ENCODE peak calls at places on chromosomes 6 and 20, in four cellular contexts. H is mesothelial cell of epicardium, K is thoracic aorta, U is left ventricle myocardium inferior. O is an unnamed sample.

GRCh38 chr6:161745594-161745993 is 471.7 kb upstream of the AGPAT4 start:
- DNase-seq in H (no peak), K (no peak), U (no peak), O (no peak)

GRCh38 chr20:64044484-64045247 is 4.8 kb downstream of the SOX18 start:
- DNase-seq in H (no peak), K (no peak), U (no peak), O (no peak)

GRCh38 chr6:103344554-103345163 is 1515.1 kb downstream of the HACE1 start:
- DNase-seq in H (no peak), K (no peak), U (no peak), O (no peak)

GRCh38 chr6:7196019-7196402 is 88.2 kb downstream of the RREB1 start:
- DNase-seq in H (no peak), K (no peak), U (no peak), O (no peak)

GRCh38 chr6:57040011-57040410 is 6.5 kb upstream of the KIAA1586 start:
- DNase-seq in H (no peak), K (no peak), U (no peak), O (no peak)

GRCh38 chr6:30345852-30346251 is 896 bp downstream of the RPP21 start:
- DNase-seq in H (no peak), K (no peak), U (no peak), O (no peak)

GRCh38 chr20:43911066-43911465 is 3.6 kb upstream of the TOX2 start:
- DNase-seq in H (peak), K (no peak), U (no peak), O (no peak)

GRCh38 chr6:21431526-21431925 is 162.0 kb upstream of the SOX4 start:
- DNase-seq in H (no peak), K (no peak), U (no peak), O (no peak)

GRCh38 chr20:37179671-37180524 is 550 bp upstream of the MROH8 start:
- DNase-seq in H (no peak), K (no peak), U (no peak), O (no peak)

GRCh38 chr20:53917145-53918009 is 153.0 kb downstream of the BCAS1 start:
- DNase-seq in H (no peak), K (no peak), U (peak), O (no peak)

GRCh38 chr6:14673201-14673600 is 555.6 kb downstream of the CD83 start:
- DNase-seq in H (no peak), K (no peak), U (no peak), O (no peak)

GRCh38 chr6:122008105-122009100 is 391.0 kb upstream of the HSF2 start:
- DNase-seq in H (no peak), K (no peak), U (peak), O (no peak)

GRCh38 chr20:46128310-46129151 is 10.4 kb downstream of the CD40 start:
- DNase-seq in H (peak), K (no peak), U (no peak), O (no peak)

GRCh38 chr20:57258055-57258454 is 8.4 kb downstream of the BMP7 start:
- DNase-seq in H (no peak), K (no peak), U (no peak), O (no peak)

GRCh38 chr6:155985660-155986138 is 530.1 kb upstream of the NOX3 start:
- DNase-seq in H (no peak), K (no peak), U (peak), O (no peak)

GRCh38 chr6:11575408-11576033 is 38.0 kb downstream of the TMEM170B start:
- DNase-seq in H (no peak), K (no peak), U (no peak), O (no peak)

GRCh38 chr20:44648579-44648978 is 2.9 kb downstream of the ADA start:
- DNase-seq in H (no peak), K (no peak), U (no peak), O (no peak)

GRCh38 chr6:105799051-105799450 is 287.1 kb upstream of the PRDM1 start:
- DNase-seq in H (no peak), K (no peak), U (no peak), O (no peak)

GRCh38 chr6:53128842-53129241 is 19.8 kb downstream of the GCM1 start:
- DNase-seq in H (no peak), K (no peak), U (no peak), O (no peak)

GRCh38 chr20:43388267-43389081 is 69.2 kb upstream of the SRSF6 start:
- DNase-seq in H (no peak), K (no peak), U (peak), O (peak)

GRCh38 chr6:157993076-157993475 is 11.4 kb downstream of the SYNJ2 start:
- DNase-seq in H (no peak), K (no peak), U (no peak), O (no peak)

GRCh38 chr6:158536084-158536890 is 23.6 kb upstream of the TMEM181 start:
- DNase-seq in H (peak), K (no peak), U (peak), O (peak)

GRCh38 chr6:32082951-32083350 is 26.2 kb downstream of the TNXB start:
- DNase-seq in H (no peak), K (no peak), U (peak), O (peak)

GRCh38 chr6:81834141-81834621 is 81.7 kb upstream of the TENT5A start:
- DNase-seq in H (no peak), K (no peak), U (peak), O (no peak)

GRCh38 chr6:125918681-125919566 is 37.6 kb upstream of the HINT3 start:
- DNase-seq in H (no peak), K (no peak), U (no peak), O (no peak)

GRCh38 chr20:45340236-45340847 is 7.9 kb downstream of the SDC4 start:
- DNase-seq in H (no peak), K (no peak), U (peak), O (peak)

GRCh38 chr20:50313223-50313820 is 122.7 kb downstream of the CEBPB start:
- DNase-seq in H (no peak), K (no peak), U (no peak), O (no peak)

GRCh38 chr20:605237-605636 is 4.9 kb downstream of the TCF15 start:
- DNase-seq in H (no peak), K (no peak), U (no peak), O (no peak)

GRCh38 chr20:35503841-35504460 is 25.5 kb downstream of the C20orf173 start:
- DNase-seq in H (no peak), K (no peak), U (peak), O (no peak)

GRCh38 chr20:6122111-6122872 is 538 bp downstream of the FERMT1 start:
- DNase-seq in H (peak), K (no peak), U (no peak), O (no peak)

GRCh38 chr6:15244605-15245360 is 1.1 kb upstream of the JARID2 start:
- DNase-seq in H (peak), K (peak), U (peak), O (peak)

GRCh38 chr6:9699890-9700289 is 715.0 kb downstream of the TFAP2A start:
- DNase-seq in H (no peak), K (no peak), U (no peak), O (no peak)

GRCh38 chr20:53692465-53693067 is 98.9 kb upstream of the ZNF217 start:
- DNase-seq in H (no peak), K (peak), U (no peak), O (no peak)

GRCh38 chr6:124040655-124041054 is 237.0 kb downstream of the NKAIN2 start:
- DNase-seq in H (no peak), K (no peak), U (no peak), O (no peak)

GRCh38 chr20:39605361-39605760 is 643.2 kb downstream of the DHX35 start:
- DNase-seq in H (no peak), K (no peak), U (no peak), O (no peak)

GRCh38 chr20:34877002-34877264 is 521 bp downstream of the ACSS2 start:
- DNase-seq in H (no peak), K (no peak), U (no peak), O (no peak)

GRCh38 chr6:142697912-142698311 is 247.1 kb downstream of the HIVEP2 start:
- DNase-seq in H (no peak), K (no peak), U (no peak), O (no peak)

GRCh38 chr6:142700676-142701185 is 244.2 kb downstream of the HIVEP2 start:
- DNase-seq in H (no peak), K (no peak), U (no peak), O (no peak)

GRCh38 chr6:142700032-142700431 is 244.9 kb downstream of the HIVEP2 start:
- DNase-seq in H (no peak), K (no peak), U (no peak), O (no peak)

GRCh38 chr6:142699391-142699790 is 245.6 kb downstream of the HIVEP2 start:
- DNase-seq in H (no peak), K (no peak), U (no peak), O (no peak)

GRCh38 chr6:142698751-142699150 is 246.2 kb downstream of the HIVEP2 start:
- DNase-seq in H (no peak), K (no peak), U (no peak), O (no peak)
- TF ChIP-seq CTCF in H (no peak), K (no peak), U (no peak), O (no peak)

GRCh38 chr6:1197309-1197708 is 114.6 kb upstream of the FOXQ1 start:
- DNase-seq in H (no peak), K (no peak), U (no peak), O (no peak)
- TF ChIP-seq CTCF in H (no peak), K (no peak), U (no peak), O (no peak)

GRCh38 chr6:102118034-102118433 is 724.5 kb downstream of the GRIK2 start:
- DNase-seq in H (no peak), K (no peak), U (no peak), O (no peak)

GRCh38 chr6:102115911-102116310 is 722.4 kb downstream of the GRIK2 start:
- DNase-seq in H (no peak), K (no peak), U (no peak), O (no peak)

DNA sequence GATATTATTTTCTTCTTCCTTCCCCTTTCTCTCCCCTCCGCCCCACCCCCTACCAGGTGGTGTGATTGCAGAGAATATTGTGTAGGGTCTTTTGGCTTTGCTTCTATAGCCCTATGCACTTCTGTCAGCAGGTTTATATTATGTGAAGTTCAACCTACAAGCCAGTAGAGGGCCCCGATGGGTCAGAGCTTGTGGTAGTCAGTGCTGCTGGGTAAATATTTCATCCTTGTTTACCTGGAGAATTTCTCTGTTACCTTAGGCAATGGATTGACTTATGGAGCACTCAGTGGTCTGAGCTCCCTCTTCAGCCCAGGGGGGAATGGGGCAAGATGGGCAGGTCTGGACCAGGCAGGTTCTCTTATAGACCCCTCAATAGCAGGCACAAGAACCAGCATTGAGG is 720.9 kb downstream of the GRIK2 start:
- DNase-seq in H (no peak), K (no peak), U (no peak), O (no peak)
- TF ChIP-seq CTCF in H (peak), K (no peak), U (no peak), O (no peak)

GRCh38 chr6:26519359-26519758 is 18.8 kb upstream of the HMGN4 start:
- DNase-seq in H (no peak), K (no peak), U (no peak), O (no peak)

GRCh38 chr6:26520088-26520839 is 17.9 kb upstream of the HMGN4 start:
- DNase-seq in H (peak), K (no peak), U (no peak), O (no peak)

GRCh38 chr6:26520840-26521484 is 17.2 kb upstream of the HMGN4 start:
- DNase-seq in H (peak), K (peak), U (peak), O (peak)

GRCh38 chr6:26524722-26525360 is 13.3 kb upstream of the HMGN4 start:
- DNase-seq in H (no peak), K (no peak), U (no peak), O (no peak)

GRCh38 chr6:26521485-26522391 is 16.4 kb upstream of the HMGN4 start:
- DNase-seq in H (peak), K (peak), U (peak), O (peak)
- TF ChIP-seq CTCF in H (no peak), K (peak), U (peak), O (no peak)

GRCh38 chr6:17585766-17586502 is 14.2 kb upstream of the FAM8A1 start:
- DNase-seq in H (no peak), K (no peak), U (no peak), O (no peak)

GRCh38 chr6:17593246-17593645 is 6.9 kb upstream of the FAM8A1 start:
- DNase-seq in H (no peak), K (no peak), U (no peak), O (no peak)

GRCh38 chr6:17588011-17588410 is 12.1 kb upstream of the FAM8A1 start:
- DNase-seq in H (no peak), K (no peak), U (no peak), O (no peak)

GRCh38 chr6:17591292-17591691 is 8.8 kb upstream of the FAM8A1 start:
- DNase-seq in H (no peak), K (no peak), U (no peak), O (no peak)

DNA sequence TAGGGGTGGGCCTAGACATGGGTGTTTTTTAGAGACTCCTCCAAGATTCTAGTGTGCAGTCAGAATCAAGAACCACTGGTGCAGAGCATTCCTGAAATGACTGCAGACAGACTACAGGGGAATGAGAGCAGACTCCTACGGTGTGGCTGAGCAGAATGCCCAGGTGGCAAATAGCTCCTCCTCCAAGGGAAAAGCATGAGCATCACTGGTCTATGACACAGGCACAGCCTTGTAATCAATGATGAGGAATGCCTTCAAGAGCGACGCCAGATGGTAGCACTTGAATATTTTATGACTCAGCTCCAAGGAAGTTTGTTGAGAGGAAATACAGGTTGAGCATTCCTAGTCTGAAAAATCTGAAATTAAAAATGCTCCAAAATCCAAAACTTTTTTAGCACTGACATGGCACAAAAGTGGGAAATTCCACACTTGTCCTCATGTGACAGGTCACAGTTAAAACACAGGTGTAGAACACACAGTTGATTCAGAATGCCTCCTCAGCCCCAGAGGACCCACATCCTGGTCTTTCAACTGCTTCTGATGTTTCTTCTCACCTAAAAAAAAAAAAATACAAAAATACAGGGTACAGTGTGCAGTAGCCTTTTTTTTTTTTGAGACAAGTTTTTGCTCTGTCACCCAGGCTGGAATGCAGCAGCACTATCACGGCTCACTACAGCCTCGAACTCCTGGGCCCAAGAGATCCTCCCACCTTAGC is 10.5 kb upstream of the FAM8A1 start:
- DNase-seq in H (no peak), K (no peak), U (no peak), O (no peak)
- TF ChIP-seq CTCF in H (no peak), K (no peak), U (no peak), O (no peak)

GRCh38 chr6:43495409-43495941 is 14.7 kb downstream of the LRRC73 start:
- DNase-seq in H (no peak), K (no peak), U (no peak), O (no peak)
- TF ChIP-seq CTCF in H (no peak), K (no peak), U (peak), O (no peak)

GRCh38 chr6:167142433-167142761 is 15.4 kb downstream of the GPR31 start:
- DNase-seq in H (no peak), K (no peak), U (no peak), O (no peak)

GRCh38 chr6:167137881-167138280 is 15.0 kb downstream of the CCR6 start:
- DNase-seq in H (no peak), K (no peak), U (no peak), O (no peak)

GRCh38 chr6:167140589-167141474 is 16.9 kb downstream of the GPR31 start:
- DNase-seq in H (no peak), K (no peak), U (no peak), O (no peak)

GRCh38 chr6:167141667-167142432 is 15.9 kb downstream of the GPR31 start:
- DNase-seq in H (peak), K (no peak), U (peak), O (no peak)

DNA sequence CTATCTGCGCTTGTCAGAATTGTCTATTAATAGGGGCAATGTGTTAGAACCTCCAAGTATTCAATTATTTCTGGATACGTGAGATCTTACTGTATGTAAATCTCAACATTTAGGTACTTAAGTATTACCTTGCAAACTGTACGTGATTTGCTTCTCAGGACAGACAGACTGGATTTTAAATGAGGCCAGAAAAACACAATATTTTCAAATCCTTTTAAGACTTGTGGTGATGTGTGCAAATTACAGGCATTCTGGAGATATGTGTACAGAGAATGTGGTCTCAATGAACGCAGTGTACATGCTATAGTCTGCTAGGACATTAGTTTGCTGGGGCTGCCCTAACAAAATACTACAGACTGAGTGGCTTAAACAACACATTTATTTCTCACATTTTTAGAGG is 16.9 kb downstream of the CCR6 start:
- DNase-seq in H (no peak), K (no peak), U (no peak), O (no peak)
- TF ChIP-seq CTCF in H (peak), K (no peak), U (no peak), O (no peak)

GRCh38 chr6:140441256-140441655 is 1066.8 kb upstream of the CITED2 start:
- DNase-seq in H (peak), K (no peak), U (peak), O (peak)
- TF ChIP-seq CTCF in H (no peak), K (no peak), U (peak), O (no peak)

GRCh38 chr6:143698759-143699750 is 21.3 kb downstream of the PHACTR2 start:
- DNase-seq in H (no peak), K (no peak), U (no peak), O (no peak)
- TF ChIP-seq CTCF in H (no peak), K (no peak), U (no peak), O (no peak)